ENCODE peak calls at places on chromosomes 6 and 20, in eight cellular contexts. W is left lung, Y is SK-N-SH, N is endodermal cell, F is esophagus squamous epithelium, G is prostate gland, L is cardiac muscle cell, D is left ventricle myocardium inferior. K is an unnamed sample.

GRCh38 chr20:62363920-62364851 is 2.9 kb downstream of the LAMA5 start:
- DNase-seq in W (peak; percentile 30), Y (no peak), N (peak; percentile 74), F (no peak), G (peak; percentile 3), L (no peak), D (peak; percentile 51), K (no peak)

GRCh38 chr6:78995946-78996345 is 82.1 kb downstream of the PHIP start:
- DNase-seq in W (no peak), Y (no peak), N (no peak), F (no peak), G (no peak), L (no peak), D (no peak), K (no peak)

GRCh38 chr6:135451617-135452190 is 45.8 kb downstream of the AHI1 start:
- DNase-seq in W (no peak), Y (peak; percentile 7), N (no peak), F (no peak), G (no peak), L (peak; percentile 47), D (no peak), K (no peak)

GRCh38 chr20:10356628-10357027 is 77.4 kb downstream of the MKKS start:
- DNase-seq in W (no peak), Y (no peak), N (no peak), F (no peak), G (no peak), L (no peak), D (no peak), K (no peak)

GRCh38 chr6:150876598-150876997 is 11.1 kb downstream of the MTHFD1L start:
- DNase-seq in W (no peak), Y (no peak), N (no peak), F (no peak), G (peak; percentile 88), L (no peak), D (peak; percentile 63), K (no peak)

GRCh38 chr6:52877786-52878185 is 31.7 kb downstream of the GSTA3 start:
- DNase-seq in W (no peak), Y (no peak), N (no peak), F (no peak), G (no peak), L (no peak), D (no peak), K (no peak)

GRCh38 chr6:129701721-129702455 is 8.1 kb downstream of the ARHGAP18 start:
- DNase-seq in W (no peak), Y (no peak), N (no peak), F (no peak), G (no peak), L (no peak), D (no peak), K (no peak)

GRCh38 chr6:39882567-39882953 is 51.7 kb downstream of the MOCS1 start:
- DNase-seq in W (no peak), Y (no peak), N (no peak), F (no peak), G (no peak), L (no peak), D (peak; percentile 51), K (peak; percentile 96)

GRCh38 chr20:61279621-61280150 is 27.6 kb downstream of the CDH4 start:
- DNase-seq in W (no peak), Y (no peak), N (no peak), F (no peak), G (no peak), L (no peak), D (no peak), K (no peak)

GRCh38 chr6:48567016-48567415 is 456.0 kb upstream of the PTCHD4 start:
- DNase-seq in W (no peak), Y (no peak), N (no peak), F (no peak), G (no peak), L (no peak), D (no peak), K (no peak)

GRCh38 chr6:75290558-75290957 is 6.0 kb upstream of the TMEM30A start:
- DNase-seq in W (no peak), Y (peak; percentile 37), N (no peak), F (no peak), G (no peak), L (no peak), D (no peak), K (no peak)
- H3K27ac ChIP-seq in W (no peak overlapping the region), Y (no peak overlapping the region), N (peak overlapping the region; percentile 69), F (no peak overlapping the region), G (no peak overlapping the region), L (peak overlapping the region; percentile 44), D (peak overlapping the region; percentile 42), K (no peak overlapping the region)

GRCh38 chr6:146700078-146700686 is 101.4 kb downstream of the ADGB start:
- DNase-seq in W (peak; percentile 46), Y (peak; percentile 48), N (peak; percentile 62), F (peak; percentile 2), G (peak; percentile 82), L (peak; percentile 94), D (peak; percentile 21), K (peak; percentile 69)
- H3K4me3 ChIP-seq in W (no peak overlapping the region), Y (no peak overlapping the region), N (no peak overlapping the region), F (no peak overlapping the region), G (no peak overlapping the region), L (no peak overlapping the region), D (no peak overlapping the region), K (no peak overlapping the region)

GRCh38 chr6:133369755-133370154 is 128.6 kb downstream of the EYA4 start:
- DNase-seq in W (no peak), Y (no peak), N (no peak), F (no peak), G (no peak), L (no peak), D (no peak), K (no peak)

GRCh38 chr6:133362813-133363212 is 121.7 kb downstream of the EYA4 start:
- DNase-seq in W (no peak), Y (no peak), N (no peak), F (no peak), G (no peak), L (no peak), D (no peak), K (no peak)

DNA sequence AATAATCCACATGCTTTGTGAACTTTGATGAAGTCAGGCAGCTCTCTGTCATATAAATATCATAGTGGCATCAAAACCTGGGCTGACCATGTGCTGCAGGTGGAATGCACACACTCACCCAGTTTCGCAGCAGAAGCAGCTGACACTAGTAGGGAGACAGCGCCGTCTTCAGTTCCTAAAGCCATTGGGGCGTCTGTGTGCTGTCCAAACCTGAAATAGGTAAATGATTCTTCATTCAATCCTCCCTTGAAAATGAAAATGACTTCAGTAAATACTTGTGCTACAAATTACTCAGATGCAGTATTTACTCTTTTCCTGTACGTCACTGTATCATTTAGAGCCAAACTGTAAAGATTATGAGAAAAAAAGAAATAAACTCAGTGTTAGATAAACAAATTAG is 127.5 kb downstream of the EYA4 start:
- DNase-seq in W (no peak), Y (peak; percentile 15), N (no peak), F (no peak), G (no peak), L (no peak), D (no peak), K (no peak)
- TF ChIP-seq CTCF in W (no peak), Y (no peak), N (peak; percentile 28), F (no peak), G (no peak), L (no peak), D (peak; percentile 36), K (peak; percentile 12)

GRCh38 chr6:28277746-28278145 is 3.6 kb upstream of the PGBD1 start:
- DNase-seq in W (no peak), Y (no peak), N (no peak), F (no peak), G (no peak), L (no peak), D (no peak), K (no peak)

GRCh38 chr6:28280595-28281287 is 631 bp upstream of the PGBD1 start:
- DNase-seq in W (no peak), Y (no peak), N (no peak), F (no peak), G (no peak), L (no peak), D (no peak), K (no peak)

GRCh38 chr6:28282923-28283322 is 1.6 kb downstream of the PGBD1 start:
- DNase-seq in W (no peak), Y (no peak), N (no peak), F (no peak), G (no peak), L (no peak), D (no peak), K (no peak)

DNA sequence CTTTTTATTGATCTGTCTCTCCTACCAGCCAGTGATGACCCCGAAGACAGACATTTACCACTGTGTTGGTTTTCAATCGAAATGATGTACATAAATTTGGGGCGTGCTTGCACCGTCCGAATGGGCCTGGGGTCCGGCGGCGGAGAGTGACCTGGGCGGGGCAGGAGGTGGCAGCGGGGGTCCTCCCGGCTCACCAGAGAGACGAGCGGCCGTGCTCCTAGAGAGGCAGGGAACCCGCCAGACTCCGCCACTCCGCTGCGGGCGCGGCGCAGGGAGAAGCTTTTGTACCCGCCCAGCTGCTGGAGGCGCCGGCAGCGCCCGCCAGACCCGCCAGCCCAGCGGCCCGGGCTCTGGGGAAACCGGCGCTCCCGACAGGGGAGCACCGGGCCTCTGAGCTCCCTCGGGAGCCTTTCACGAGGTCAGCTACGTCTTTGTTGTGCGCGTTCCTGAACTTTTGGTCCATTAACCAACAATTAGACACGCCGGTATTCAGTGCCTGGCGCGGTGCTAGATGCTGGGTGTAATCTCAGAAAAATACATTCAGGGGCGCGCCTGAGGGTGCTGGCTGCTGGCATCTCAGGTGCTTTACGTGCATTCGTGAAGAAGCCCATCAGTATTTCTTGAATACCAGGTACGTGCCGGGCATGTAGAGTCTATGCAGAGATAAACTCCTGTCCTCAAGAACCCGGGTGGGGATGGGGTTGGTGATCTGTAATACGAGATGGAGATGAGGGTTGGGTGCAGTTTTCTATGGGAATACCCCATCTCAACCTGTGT is at the start of gene PGBD1:
- DNase-seq in W (peak; percentile 68), Y (peak; percentile 92), N (peak; percentile 93), F (no peak), G (peak; percentile 39), L (peak; percentile 93), D (peak; percentile 83), K (peak; percentile 44)
- H3K27ac ChIP-seq in W (no peak within 1 kb of the TSS), Y (peak within 1 kb of the TSS; percentile 83), N (no peak within 1 kb of the TSS), F (peak within 1 kb of the TSS; percentile 12), G (peak within 1 kb of the TSS; percentile 18), L (peak within 1 kb of the TSS; percentile 71), D (peak within 1 kb of the TSS; percentile 67), K (peak within 1 kb of the TSS; percentile 57)

GRCh38 chr6:169663468-169663867 is 38.4 kb downstream of the WDR27 start:
- DNase-seq in W (no peak), Y (no peak), N (no peak), F (no peak), G (no peak), L (no peak), D (no peak), K (no peak)

GRCh38 chr6:169664227-169664626 is 37.6 kb downstream of the WDR27 start:
- DNase-seq in W (no peak), Y (no peak), N (no peak), F (no peak), G (no peak), L (no peak), D (no peak), K (no peak)

GRCh38 chr6:169667716-169668115 is 34.1 kb downstream of the WDR27 start:
- DNase-seq in W (no peak), Y (no peak), N (no peak), F (no peak), G (no peak), L (no peak), D (no peak), K (no peak)

GRCh38 chr6:169666441-169666840 is 35.4 kb downstream of the WDR27 start:
- DNase-seq in W (no peak), Y (no peak), N (no peak), F (no peak), G (no peak), L (no peak), D (no peak), K (no peak)

GRCh38 chr6:169665289-169665688 is 36.5 kb downstream of the WDR27 start:
- DNase-seq in W (no peak), Y (no peak), N (no peak), F (no peak), G (no peak), L (no peak), D (no peak), K (no peak)
- H3K4me3 ChIP-seq in W (no peak overlapping the region), Y (no peak overlapping the region), N (no peak overlapping the region), F (no peak overlapping the region), G (no peak overlapping the region), L (no peak overlapping the region), D (no peak overlapping the region), K (no peak overlapping the region)

K was measured in AG04450.